ENCODE peak calls at places on chromosomes 5 and 9, in eight cellular contexts. H is A549, D is K562, M is Panc1, O is HCT116, S is SK-N-SH, Z is HL-60, G is GM12878. K is an unnamed sample.

GRCh38 chr5:36613241-36613640 is 6.8 kb downstream of the SLC1A3 start:
- DNase-seq in H (no peak), D (no peak), M (no peak), O (no peak), S (no peak), Z (no peak), G (no peak), K (no peak)

GRCh38 chr5:98201006-98201620 is 572.4 kb upstream of the RGMB start:
- DNase-seq in H (no peak), D (no peak), M (no peak), O (no peak), S (no peak), Z (no peak), G (no peak), K (no peak)

GRCh38 chr5:78269088-78269703 is 25.3 kb downstream of the AP3B1 start:
- DNase-seq in H (peak), D (peak), M (no peak), O (no peak), S (no peak), Z (no peak), G (no peak), K (peak)

GRCh38 chr5:142826741-142827492 is 56.7 kb downstream of the ARHGAP26 start:
- DNase-seq in H (peak), D (no peak), M (peak), O (peak), S (no peak), Z (peak), G (no peak), K (no peak)

GRCh38 chr5:147561435-147561834 is 51.6 kb upstream of the DPYSL3 start:
- DNase-seq in H (no peak), D (no peak), M (no peak), O (no peak), S (no peak), Z (no peak), G (no peak), K (no peak)

GRCh38 chr5:50767588-50767987 is 101.2 kb downstream of the PARP8 start:
- DNase-seq in H (no peak), D (no peak), M (no peak), O (no peak), S (no peak), Z (no peak), G (no peak), K (no peak)

GRCh38 chr5:160472482-160472881 is 50.8 kb downstream of the PTTG1 start:
- DNase-seq in H (no peak), D (no peak), M (no peak), O (no peak), S (no peak), Z (no peak), G (no peak), K (no peak)

GRCh38 chr5:18805376-18805775 is 1171.1 kb downstream of the TAF11L14 start:
- DNase-seq in H (no peak), D (no peak), M (no peak), O (no peak), S (no peak), Z (no peak), G (no peak), K (no peak)

GRCh38 chr5:53211799-53212198 is 102.2 kb upstream of the MOCS2 start:
- DNase-seq in H (no peak), D (no peak), M (no peak), O (peak), S (no peak), Z (no peak), G (no peak), K (no peak)

GRCh38 chr5:129996896-129997295 is 92.6 kb downstream of the CHSY3 start:
- DNase-seq in H (no peak), D (no peak), M (no peak), O (no peak), S (no peak), Z (no peak), G (no peak), K (no peak)

GRCh38 chr9:132062768-132063167 is 16.9 kb downstream of the MED27 start:
- DNase-seq in H (no peak), D (no peak), M (no peak), O (no peak), S (no peak), Z (no peak), G (no peak), K (no peak)

GRCh38 chr9:86766912-86767311 is 180.4 kb downstream of the GAS1 start:
- DNase-seq in H (no peak), D (no peak), M (no peak), O (peak), S (no peak), Z (peak), G (no peak), K (no peak)

GRCh38 chr9:104503440-104503839 is 623 bp upstream of the OR13F1 start:
- DNase-seq in H (no peak), D (no peak), M (no peak), O (no peak), S (no peak), Z (no peak), G (no peak), K (no peak)

GRCh38 chr5:178193251-178193809 is 6.2 kb upstream of the GMCL2 start:
- DNase-seq in H (no peak), D (no peak), M (no peak), O (no peak), S (no peak), Z (no peak), G (no peak), K (no peak)

GRCh38 chr5:152532714-152533113 is 127.6 kb upstream of the NMUR2 start:
- DNase-seq in H (peak), D (peak), M (peak), O (peak), S (peak), Z (no peak), G (peak), K (peak)

GRCh38 chr5:59693492-59693891 is 200.0 kb downstream of the PDE4D start:
- DNase-seq in H (no peak), D (no peak), M (no peak), O (no peak), S (no peak), Z (no peak), G (no peak), K (no peak)

GRCh38 chr9:111027798-111028197 is 10.5 kb downstream of the LPAR1 start:
- DNase-seq in H (no peak), D (no peak), M (no peak), O (no peak), S (no peak), Z (no peak), G (no peak), K (no peak)

GRCh38 chr5:126543660-126544059 is 51.4 kb downstream of the ALDH7A1 start:
- DNase-seq in H (no peak), D (no peak), M (no peak), O (no peak), S (no peak), Z (no peak), G (no peak), K (no peak)

GRCh38 chr5:66826263-66826662 is 230.1 kb downstream of the MAST4 start:
- DNase-seq in H (no peak), D (no peak), M (no peak), O (no peak), S (no peak), Z (no peak), G (no peak), K (no peak)

GRCh38 chr5:177431317-177432142 is 5.1 kb downstream of the GRK6 start:
- DNase-seq in H (no peak), D (no peak), M (no peak), O (no peak), S (no peak), Z (peak), G (peak), K (no peak)

GRCh38 chr9:88682431-88682831 is 147.5 kb downstream of the NXNL2 start:
- DNase-seq in H (no peak), D (no peak), M (no peak), O (no peak), S (no peak), Z (no peak), G (no peak), K (no peak)

GRCh38 chr5:65327582-65327981 is 154.1 kb downstream of the ADAMTS6 start:
- DNase-seq in H (peak), D (no peak), M (no peak), O (no peak), S (no peak), Z (no peak), G (no peak), K (no peak)

GRCh38 chr5:100430268-100430900 is 104.8 kb upstream of the FAM174A start:
- DNase-seq in H (peak), D (peak), M (peak), O (peak), S (peak), Z (peak), G (peak), K (peak)

GRCh38 chr9:69044226-69045219 is 9.0 kb downstream of the FXN start:
- DNase-seq in H (no peak), D (peak), M (no peak), O (no peak), S (peak), Z (no peak), G (no peak), K (peak)

GRCh38 chr9:123611228-123611627 is 255.2 kb downstream of the CRB2 start:
- DNase-seq in H (no peak), D (no peak), M (no peak), O (no peak), S (no peak), Z (no peak), G (no peak), K (no peak)

GRCh38 chr5:145586664-145587307 is 248.4 kb downstream of the PRELID2 start:
- DNase-seq in H (no peak), D (no peak), M (no peak), O (no peak), S (no peak), Z (no peak), G (no peak), K (no peak)

GRCh38 chr9:89686134-89686533 is 81.3 kb downstream of the GADD45G start:
- DNase-seq in H (no peak), D (no peak), M (no peak), O (no peak), S (no peak), Z (no peak), G (no peak), K (no peak)

GRCh38 chr5:135438712-135439111 is 8.4 kb downstream of the DCANP1 start:
- DNase-seq in H (no peak), D (no peak), M (no peak), O (no peak), S (no peak), Z (no peak), G (no peak), K (no peak)

GRCh38 chr9:128203842-128204551 is 818 bp downstream of the DNM1 start:
- DNase-seq in H (peak), D (peak), M (no peak), O (no peak), S (peak), Z (peak), G (no peak), K (peak)

GRCh38 chr9:110886832-110887231 is 151.4 kb downstream of the LPAR1 start:
- DNase-seq in H (no peak), D (no peak), M (no peak), O (no peak), S (no peak), Z (no peak), G (no peak), K (no peak)

GRCh38 chr5:78221964-78222451 is 72.5 kb downstream of the AP3B1 start:
- DNase-seq in H (peak), D (no peak), M (no peak), O (no peak), S (no peak), Z (no peak), G (peak), K (peak)

GRCh38 chr5:74328221-74328630 is 312.3 kb downstream of the ENC1 start:
- DNase-seq in H (no peak), D (no peak), M (no peak), O (no peak), S (no peak), Z (no peak), G (no peak), K (no peak)

DNA sequence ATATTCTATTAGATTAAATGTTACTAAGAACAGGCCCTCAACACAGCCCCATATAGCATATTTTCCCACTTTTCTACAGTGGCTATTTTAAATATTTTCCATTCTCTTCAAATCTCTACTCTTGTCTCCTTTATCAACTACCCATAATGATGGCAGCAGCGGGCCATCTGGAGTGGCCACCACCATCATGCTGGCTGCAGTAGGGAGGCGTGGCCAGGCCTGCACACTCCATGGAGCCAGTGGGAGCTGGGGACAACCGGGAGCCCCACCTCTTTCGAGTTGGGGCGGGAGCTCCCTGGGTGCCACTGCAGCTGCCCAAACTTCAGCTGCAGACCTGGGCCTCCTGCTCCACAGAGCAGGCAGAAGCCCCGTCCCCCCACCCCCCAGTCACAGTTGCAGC is 98.4 kb upstream of the RANBP6 start:
- DNase-seq in H (no peak), D (no peak), M (no peak), O (no peak), S (no peak), Z (no peak), G (no peak), K (no peak)
- TF ChIP-seq REST in H (no peak), D (no peak), M (no peak), O (no peak), S (no peak), Z (no peak), G (no peak), K (no peak)

GRCh38 chr9:121738969-121739368 is 87.5 kb downstream of the DAB2IP start:
- DNase-seq in H (no peak), D (no peak), M (no peak), O (no peak), S (no peak), Z (no peak), G (no peak), K (no peak)

GRCh38 chr9:121738391-121738790 is 87.0 kb downstream of the DAB2IP start:
- DNase-seq in H (no peak), D (no peak), M (no peak), O (no peak), S (no peak), Z (no peak), G (no peak), K (no peak)

GRCh38 chr9:121736964-121737462 is 85.6 kb downstream of the DAB2IP start:
- DNase-seq in H (peak), D (peak), M (no peak), O (no peak), S (peak), Z (no peak), G (no peak), K (peak)

GRCh38 chr9:121736147-121736721 is 84.8 kb downstream of the DAB2IP start:
- DNase-seq in H (peak), D (peak), M (no peak), O (no peak), S (no peak), Z (no peak), G (no peak), K (peak)

GRCh38 chr9:121737481-121737931 is 86.1 kb downstream of the DAB2IP start:
- DNase-seq in H (no peak), D (no peak), M (no peak), O (no peak), S (no peak), Z (no peak), G (no peak), K (no peak)
- H3K4me3 ChIP-seq in H (no peak), D (no peak), M (no peak), O (no peak), S (no peak), Z (no peak), G (no peak), K (no peak)

GRCh38 chr5:119355636-119356383 is at the start of gene TNFAIP8:
- DNase-seq in H (no peak), D (no peak), M (no peak), O (no peak), S (peak), Z (peak), G (no peak), K (peak)
- TF ChIP-seq REST in H (no peak), D (no peak), M (no peak), O (no peak), S (no peak), Z (no peak), G (peak), K (no peak)

GRCh38 chr9:71764438-71764837 is 3.9 kb downstream of the CEMIP2 start:
- DNase-seq in H (no peak), D (no peak), M (no peak), O (no peak), S (no peak), Z (no peak), G (no peak), K (no peak)
- H3K4me3 ChIP-seq in H (peak), D (no peak), M (no peak), O (no peak), S (no peak), Z (no peak), G (no peak), K (peak)

DNA sequence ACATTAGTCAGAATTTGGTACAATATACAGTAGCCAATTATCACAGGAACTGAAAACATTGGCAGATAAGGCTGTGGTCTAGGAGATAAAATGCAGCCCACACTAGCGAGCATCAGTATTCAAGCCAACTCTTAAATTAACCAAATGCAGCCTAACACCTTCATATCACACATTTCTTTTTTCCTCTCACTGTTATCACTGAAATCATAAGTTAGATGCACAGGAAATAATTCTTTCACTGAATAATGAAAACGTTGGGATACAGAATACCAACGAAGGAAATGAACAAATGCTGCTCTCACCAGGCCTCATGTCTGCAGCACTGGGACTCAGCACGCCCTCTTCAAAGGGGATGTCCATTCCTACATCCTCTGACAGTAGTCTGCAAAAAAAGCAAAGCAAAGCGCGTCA is 109.1 kb upstream of the PCA3 start:
- DNase-seq in H (no peak), D (no peak), M (no peak), O (no peak), S (no peak), Z (no peak), G (no peak), K (no peak)
- TF ChIP-seq REST in H (no peak), D (no peak), M (no peak), O (no peak), S (no peak), Z (no peak), G (no peak), K (no peak)

DNA sequence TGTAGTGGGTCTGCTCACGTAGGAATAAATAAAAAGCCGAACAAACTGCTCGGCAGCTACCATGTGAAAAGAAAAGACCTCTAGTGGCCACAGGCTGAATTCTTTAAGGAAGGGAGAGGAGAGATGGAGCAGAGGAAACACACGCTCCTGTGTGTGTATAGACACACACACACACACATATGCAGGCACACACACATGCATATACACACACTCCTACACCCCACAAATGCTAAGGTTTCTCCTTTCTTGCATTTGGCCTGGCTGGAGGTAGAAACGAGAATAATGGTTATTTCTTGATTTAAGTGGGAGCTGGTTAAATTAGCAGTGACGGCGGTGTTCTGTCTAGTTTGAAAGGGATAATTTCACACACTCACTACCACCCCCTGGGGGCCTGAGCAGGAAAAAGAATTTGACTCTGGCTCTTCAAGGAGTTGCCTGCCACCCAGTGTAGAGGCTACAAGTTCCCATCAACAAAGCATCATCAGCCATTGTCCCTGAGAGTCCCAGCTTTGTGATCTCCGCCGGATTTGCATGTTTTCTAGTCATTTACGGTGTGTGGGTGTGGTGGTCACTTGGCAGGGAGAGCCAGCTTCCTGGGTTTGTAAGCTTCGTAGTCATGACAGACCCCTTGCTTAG is at the start of gene INSYN2B:
- DNase-seq in H (peak), D (peak), M (peak), O (peak), S (peak), Z (no peak), G (no peak), K (peak)
- H3K4me3 ChIP-seq in H (peak), D (no peak), M (peak), O (no peak), S (peak), Z (no peak), G (no peak), K (peak)

GRCh38 chr5:170597876-170598275 is 94.1 kb downstream of the KCNIP1 start:
- DNase-seq in H (no peak), D (no peak), M (no peak), O (no peak), S (no peak), Z (no peak), G (no peak), K (no peak)
- TF ChIP-seq REST in H (no peak), D (no peak), M (no peak), O (no peak), S (no peak), Z (no peak), G (no peak), K (no peak)

GRCh38 chr5:3600106-3600997 is 4.7 kb downstream of the IRX1 start:
- DNase-seq in H (no peak), D (no peak), M (no peak), O (no peak), S (peak), Z (no peak), G (no peak), K (peak)
- H3K4me3 ChIP-seq in H (no peak), D (no peak), M (no peak), O (no peak), S (no peak), Z (no peak), G (no peak), K (peak)

GRCh38 chr5:179680014-179680779 is 637 bp downstream of the CBY3 start:
- DNase-seq in H (no peak), D (no peak), M (no peak), O (no peak), S (no peak), Z (peak), G (no peak), K (no peak)

GRCh38 chr5:179678238-179679013 is 2.4 kb downstream of the CBY3 start:
- DNase-seq in H (peak), D (peak), M (peak), O (peak), S (peak), Z (peak), G (peak), K (peak)

GRCh38 chr5:179680780-179681411 is at the start of gene CBY3:
- DNase-seq in H (no peak), D (peak), M (no peak), O (no peak), S (no peak), Z (no peak), G (no peak), K (no peak)

GRCh38 chr5:179679014-179679674 is 1.7 kb downstream of the CBY3 start:
- DNase-seq in H (no peak), D (peak), M (no peak), O (no peak), S (peak), Z (no peak), G (no peak), K (peak)
- TF ChIP-seq REST in H (no peak), D (no peak), M (no peak), O (no peak), S (no peak), Z (no peak), G (no peak), K (no peak)